ENCODE peak calls at places on chromosomes 7 and 10, in four cellular contexts. G is upper lobe of right lung, A is BJ, B is omental fat pad. L is an unnamed sample.

GRCh38 chr7:22677680-22678079 is 49.3 kb upstream of the IL6 start:
- DNase-seq in B (no peak), A (no peak), G (no peak), L (no peak)

GRCh38 chr10:122232781-122233180 is 38.3 kb upstream of the BTBD16 start:
- DNase-seq in A (no peak), B (no peak), G (no peak), L (no peak)

GRCh38 chr7:122310119-122311021 is 5.8 kb upstream of the FEZF1 start:
- DNase-seq in A (no peak), B (no peak), G (no peak), L (no peak)

GRCh38 chr10:111560042-111560441 is 483.2 kb downstream of the ADRA2A start:
- DNase-seq in G (no peak), A (no peak), B (no peak), L (no peak)

GRCh38 chr7:14191686-14192098 is 202.2 kb upstream of the ETV1 start:
- DNase-seq in A (no peak), G (no peak), B (no peak), L (no peak)

GRCh38 chr10:35387768-35388167 is 51.5 kb downstream of the CCNY start:
- DNase-seq in G (no peak), B (no peak), A (no peak), L (no peak)

GRCh38 chr7:52911795-52912194 is 123.6 kb upstream of the POM121L12 start:
- DNase-seq in A (no peak), G (no peak), B (no peak), L (no peak)

GRCh38 chr7:55351263-55351662 is 13.9 kb upstream of the LANCL2 start:
- DNase-seq in B (no peak), G (no peak), A (no peak), L (no peak)

GRCh38 chr10:34078798-34079470 is 736.2 kb downstream of the PARD3 start:
- DNase-seq in A (no peak), B (no peak), G (no peak), L (no peak)

GRCh38 chr7:45514944-45515343 is 59.2 kb upstream of the ADCY1 start:
- DNase-seq in G (no peak), B (no peak), A (no peak), L (no peak)

GRCh38 chr7:101935521-101936141 is 118.2 kb downstream of the CUX1 start:
- DNase-seq in A (no peak), G (peak), B (no peak), L (no peak)

GRCh38 chr7:2066251-2066919 is 166.4 kb downstream of the MAD1L1 start:
- DNase-seq in A (no peak), G (no peak), B (no peak), L (no peak)

GRCh38 chr10:33288127-33288526 is 46.3 kb downstream of the NRP1 start:
- DNase-seq in G (no peak), B (no peak), A (no peak), L (no peak)

GRCh38 chr7:38318803-38319416 is 45.5 kb upstream of the TARP start:
- DNase-seq in G (no peak), B (no peak), A (peak), L (no peak)
- TF ChIP-seq CTCF in G (peak), B (no peak), A (peak), L (peak)

GRCh38 chr10:98423691-98424120 is 8.7 kb upstream of the PYROXD2 start:
- DNase-seq in G (no peak), B (no peak), A (no peak), L (no peak)
- TF ChIP-seq CTCF in G (no peak), B (no peak), A (no peak), L (no peak)

GRCh38 chr7:84985073-84985784 is 201.6 kb downstream of the SEMA3D start:
- DNase-seq in A (no peak), B (no peak), G (no peak), L (no peak)
- TF ChIP-seq CTCF in A (no peak), B (no peak), G (no peak), L (no peak)

GRCh38 chr10:99432047-99432446 is 1.6 kb upstream of the GOT1 start:
- DNase-seq in G (no peak), B (no peak), A (no peak), L (no peak)
- TF ChIP-seq CTCF in G (no peak), B (no peak), A (no peak), L (no peak)

GRCh38 chr7:47392241-47392759 is 189.6 kb downstream of the TNS3 start:
- DNase-seq in B (peak), A (peak), G (peak), L (no peak)
- TF ChIP-seq CTCF in B (no peak), A (peak), G (peak), L (no peak)

DNA sequence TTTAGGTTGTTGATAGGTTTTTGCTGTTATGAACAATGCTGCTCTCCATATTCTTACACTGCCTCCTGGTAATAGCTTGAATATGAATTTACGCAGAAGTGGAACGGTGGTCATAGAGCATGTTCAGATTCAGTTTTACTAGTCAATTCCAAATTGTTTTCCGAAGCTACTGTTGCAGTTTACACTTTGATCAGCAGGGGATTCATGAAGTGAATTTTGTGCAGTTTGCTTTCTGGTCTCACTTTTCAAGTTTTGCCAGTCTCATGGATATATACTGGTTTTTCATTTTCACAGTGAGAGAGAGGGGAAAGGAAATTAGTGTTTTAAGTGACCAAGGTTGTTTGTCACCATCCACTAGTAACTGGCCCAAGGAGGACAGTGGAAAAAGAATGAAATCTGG is 171.3 kb downstream of the PRKCQ start:
- DNase-seq in B (no peak), A (no peak), G (no peak), L (no peak)
- TF ChIP-seq CTCF in B (no peak), A (no peak), G (no peak), L (no peak)

DNA sequence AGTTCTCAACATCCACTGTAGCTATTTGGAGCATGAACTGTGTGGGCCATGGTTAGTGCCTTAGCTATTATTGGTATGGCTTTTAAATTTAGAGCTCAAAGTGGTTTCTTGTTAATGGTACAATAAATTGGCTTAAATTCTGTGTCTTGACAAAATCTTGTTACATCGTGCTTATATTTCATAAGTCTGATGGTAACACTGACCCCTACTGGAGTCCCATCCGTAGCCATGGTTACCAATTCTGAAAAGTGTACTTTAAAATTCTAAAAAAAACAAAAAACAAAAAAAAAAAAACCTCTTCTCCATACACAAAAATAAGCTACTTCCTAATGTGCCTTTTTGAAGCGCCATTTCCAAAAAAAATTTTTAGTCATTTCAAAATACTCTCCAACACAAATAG is 6.4 kb upstream of the RPP30 start:
- DNase-seq in B (no peak), A (no peak), G (no peak), L (no peak)
- TF ChIP-seq CTCF in B (no peak), A (peak), G (peak), L (no peak)

GRCh38 chr10:114397651-114398145 is 6.6 kb downstream of the AFAP1L2 start:
- DNase-seq in G (no peak), A (no peak), B (no peak), L (no peak)
- TF ChIP-seq CTCF in G (no peak), A (no peak), B (no peak), L (no peak)

GRCh38 chr7:155948423-155948822 is 136.2 kb upstream of the SHH start:
- DNase-seq in A (no peak), B (no peak), G (no peak), L (no peak)

GRCh38 chr7:155948845-155949244 is 136.6 kb upstream of the SHH start:
- DNase-seq in G (no peak), A (no peak), B (no peak), L (no peak)

GRCh38 chr7:155953501-155953778 is 141.2 kb upstream of the SHH start:
- DNase-seq in A (no peak), B (no peak), G (no peak), L (no peak)

GRCh38 chr7:155951554-155952158 is 139.4 kb upstream of the SHH start:
- DNase-seq in A (no peak), G (no peak), B (no peak), L (no peak)

DNA sequence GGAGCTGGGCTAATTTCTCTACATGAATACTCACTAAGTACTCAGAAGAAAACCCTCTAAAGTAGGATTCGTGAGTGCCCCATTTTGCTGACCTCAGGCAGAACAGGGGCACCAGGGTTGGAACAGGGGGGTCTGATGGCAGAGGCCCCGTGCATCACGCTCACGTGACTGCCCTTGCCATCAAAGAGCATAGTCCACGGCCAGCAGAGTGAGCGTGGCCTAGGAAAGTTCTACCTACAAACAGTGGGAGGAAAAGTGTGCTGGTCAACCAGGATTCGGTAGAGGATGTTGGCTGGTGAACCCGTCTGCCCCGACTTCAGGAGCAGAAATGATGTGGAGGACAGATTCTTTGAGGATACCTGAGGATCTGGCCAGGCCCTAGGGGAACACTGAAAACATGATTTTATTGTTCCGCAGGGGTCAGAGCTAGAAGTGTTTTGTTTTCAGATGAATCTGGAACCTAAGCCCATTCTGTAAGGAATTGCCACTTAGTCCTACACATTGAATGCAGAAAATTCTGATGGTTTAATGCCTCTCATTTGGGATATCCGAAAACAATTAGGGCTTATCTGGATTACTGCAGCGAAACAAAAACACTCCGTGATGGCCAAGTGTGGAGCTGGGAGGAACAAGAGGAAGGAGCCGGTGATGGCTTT is 138.8 kb upstream of the SHH start:
- DNase-seq in B (no peak), A (no peak), G (no peak), L (no peak)
- TF ChIP-seq CTCF in B (no peak), A (no peak), G (no peak), L (no peak)